ENCODE peak calls at places on chromosomes 1 and 21, in five cellular contexts. M is A172, T is GM18507, N is cardiac fibroblast, D is uterus. G is an unnamed sample.

GRCh38 chr1:30919025-30919881 is 10.7 kb upstream of the SDC3 start:
- DNase-seq in M (peak), T (no peak), N (peak), D (no peak), G (no peak)

GRCh38 chr1:37890378-37891014 is 31.1 kb upstream of the MTF1 start:
- DNase-seq in M (peak), T (no peak), N (peak), D (no peak), G (no peak)

GRCh38 chr1:45012639-45013278 is 705 bp downstream of the UROD start:
- DNase-seq in M (peak), T (no peak), N (peak), D (peak), G (peak)

GRCh38 chr1:6249732-6250689 is 6.0 kb downstream of the HES3 start:
- DNase-seq in M (no peak), T (no peak), N (no peak), D (no peak), G (no peak)

GRCh38 chr1:147292635-147293251 is 50.3 kb downstream of the CHD1L start:
- DNase-seq in M (peak), T (no peak), N (peak), D (peak), G (no peak)

GRCh38 chr1:9126511-9126910 is 2.4 kb downstream of the GPR157 start:
- DNase-seq in M (no peak), T (no peak), N (no peak), D (no peak), G (no peak)

GRCh38 chr1:207884276-207885029 is 26.5 kb downstream of the CD34 start:
- DNase-seq in M (no peak), T (no peak), N (no peak), D (no peak), G (no peak)

GRCh38 chr21:42653492-42654061 is at the start of gene PDE9A:
- DNase-seq in M (no peak), T (no peak), N (no peak), D (peak), G (no peak)

GRCh38 chr1:154466879-154467767 is 34.9 kb upstream of the TDRD10 start:
- DNase-seq in M (no peak), T (no peak), N (peak), D (peak), G (no peak)

GRCh38 chr1:86778510-86779218 is 74.3 kb downstream of the SH3GLB1 start:
- DNase-seq in M (peak), T (no peak), N (peak), D (no peak), G (no peak)

GRCh38 chr1:183719289-183719688 is 66.2 kb upstream of the APOBEC4 start:
- DNase-seq in M (no peak), T (no peak), N (no peak), D (no peak), G (no peak)

GRCh38 chr1:220067246-220068204 is 21.2 kb upstream of the EPRS1 start:
- DNase-seq in M (no peak), T (no peak), N (peak), D (no peak), G (no peak)

GRCh38 chr1:247113094-247113497 is 8.9 kb upstream of the ZNF669 start:
- DNase-seq in M (peak), T (no peak), N (peak), D (peak), G (no peak)

GRCh38 chr1:58922302-58923089 is 138.6 kb upstream of the JUN start:
- DNase-seq in M (peak), T (no peak), N (peak), D (peak), G (peak)

GRCh38 chr1:19485362-19486187 is at the start of gene CAPZB:
- DNase-seq in M (peak), T (peak), N (peak), D (peak), G (peak)

GRCh38 chr21:14875186-14875585 is 189.6 kb downstream of the NRIP1 start:
- DNase-seq in M (no peak), T (no peak), N (no peak), D (no peak), G (no peak)

GRCh38 chr1:226082959-226083302 is 20.4 kb downstream of the H3-3A start:
- DNase-seq in M (peak), T (no peak), N (peak), D (peak), G (peak)

GRCh38 chr1:200180821-200181220 is 153.3 kb downstream of the NR5A2 start:
- DNase-seq in M (peak), T (no peak), N (peak), D (no peak), G (no peak)

GRCh38 chr21:26887241-26887640 is 42.0 kb upstream of the ADAMTS1 start:
- DNase-seq in M (no peak), T (no peak), N (peak), D (no peak), G (no peak)

GRCh38 chr1:41245659-41246058 is 3.6 kb upstream of the SCMH1 start:
- DNase-seq in M (peak), T (no peak), N (no peak), D (no peak), G (no peak)

GRCh38 chr1:30758785-30759380 is 1.3 kb upstream of the LAPTM5 start:
- DNase-seq in M (no peak), T (no peak), N (peak), D (no peak), G (no peak)

GRCh38 chr1:183841950-183842816 is 37.3 kb downstream of the RGL1 start:
- DNase-seq in M (peak), T (peak), N (peak), D (peak), G (peak)

GRCh38 chr21:14572206-14572780 is 26.2 kb upstream of the SAMSN1 start:
- DNase-seq in M (no peak), T (no peak), N (no peak), D (no peak), G (no peak)

GRCh38 chr1:231903586-231904081 is 277.0 kb downstream of the DISC1 start:
- DNase-seq in M (no peak), T (no peak), N (no peak), D (no peak), G (no peak)

GRCh38 chr1:203490607-203491006 is 3.3 kb upstream of the OPTC start:
- DNase-seq in M (no peak), T (no peak), N (no peak), D (no peak), G (no peak)

GRCh38 chr1:33982419-33982818 is 118.5 kb downstream of the HMGB4 start:
- DNase-seq in M (no peak), T (no peak), N (no peak), D (no peak), G (no peak)

GRCh38 chr1:177255411-177255810 is 84.7 kb downstream of the BRINP2 start:
- DNase-seq in M (no peak), T (no peak), N (peak), D (no peak), G (no peak)

GRCh38 chr1:243882276-243882675 is 32.2 kb upstream of the AKT3 start:
- DNase-seq in M (peak), T (no peak), N (peak), D (no peak), G (no peak)

GRCh38 chr1:244964112-244964971 is 100.0 kb upstream of the HNRNPU start:
- DNase-seq in M (peak), T (no peak), N (peak), D (no peak), G (no peak)

GRCh38 chr1:228459091-228459993 is 27.8 kb upstream of the RNF187 start:
- DNase-seq in M (peak), T (no peak), N (peak), D (peak), G (peak)

GRCh38 chr1:232628335-232629214 is 1.4 kb downstream of the SIPA1L2 start:
- DNase-seq in M (peak), T (no peak), N (peak), D (no peak), G (no peak)

GRCh38 chr1:184407816-184408510 is 21.1 kb downstream of the C1orf21 start:
- DNase-seq in M (no peak), T (no peak), N (peak), D (no peak), G (no peak)

GRCh38 chr1:177257596-177257995 is 86.8 kb downstream of the BRINP2 start:
- DNase-seq in M (no peak), T (no peak), N (no peak), D (no peak), G (no peak)

GRCh38 chr1:161098161-161099068 is at the start of gene KLHDC9:
- DNase-seq in M (peak), T (peak), N (no peak), D (peak), G (peak)

GRCh38 chr1:64041366-64042131 is 161.9 kb upstream of the UBE2U start:
- DNase-seq in M (no peak), T (no peak), N (no peak), D (no peak), G (no peak)

GRCh38 chr1:241706967-241707366 is 54.9 kb downstream of the WDR64 start:
- DNase-seq in M (peak), T (no peak), N (peak), D (no peak), G (no peak)

GRCh38 chr1:221031890-221032222 is 152.6 kb downstream of the HLX start:
- DNase-seq in M (peak), T (no peak), N (peak), D (no peak), G (no peak)

GRCh38 chr1:2530501-2531361 is 668 bp upstream of the HES5 start:
- DNase-seq in M (no peak), T (no peak), N (no peak), D (no peak), G (no peak)

G was measured in left ventricle myocardium inferior.